ENCODE peak calls at places on chromosomes 2 and 18, in nine cellular contexts. One of them, this sample, is unnamed.

GRCh38 chr2:118622931-118623330 is 224.5 kb downstream of the EN1 start:
- DNase-seq in mucosa of gallbladder: no peak
- DNase-seq in HTR-8/SVneo: no peak
- DNase-seq in PC-9: no peak
- DNase-seq in RKO: no peak
- DNase-seq in Caki2: no peak
- DNase-seq in NCI-H1048: no peak
- DNase-seq in midbrain: no peak
- DNase-seq in retina: no peak
- DNase-seq in this sample: no peak

GRCh38 chr18:47752796-47753645 is 177.4 kb downstream of the SMAD2 start:
- DNase-seq in mucosa of gallbladder: peak
- DNase-seq in PC-9: no peak
- DNase-seq in retina: no peak
- DNase-seq in NCI-H1048: no peak
- DNase-seq in Caki2: no peak
- DNase-seq in midbrain: no peak
- DNase-seq in HTR-8/SVneo: no peak
- DNase-seq in RKO: no peak
- DNase-seq in this sample: no peak

GRCh38 chr2:118830886-118831285 is 16.6 kb downstream of the EN1 start:
- DNase-seq in PC-9: no peak
- DNase-seq in midbrain: no peak
- DNase-seq in Caki2: no peak
- DNase-seq in retina: no peak
- DNase-seq in mucosa of gallbladder: no peak
- DNase-seq in HTR-8/SVneo: no peak
- DNase-seq in RKO: no peak
- DNase-seq in NCI-H1048: no peak
- DNase-seq in this sample: no peak

GRCh38 chr18:58024139-58024538 is 19.9 kb upstream of the NEDD4L start:
- DNase-seq in NCI-H1048: no peak
- DNase-seq in retina: no peak
- DNase-seq in RKO: no peak
- DNase-seq in HTR-8/SVneo: no peak
- DNase-seq in midbrain: no peak
- DNase-seq in mucosa of gallbladder: peak
- DNase-seq in Caki2: no peak
- DNase-seq in PC-9: no peak
- DNase-seq in this sample: no peak

GRCh38 chr2:149989447-149990063 is 402.0 kb upstream of the MMADHC start:
- DNase-seq in retina: no peak
- DNase-seq in NCI-H1048: no peak
- DNase-seq in mucosa of gallbladder: peak
- DNase-seq in PC-9: peak
- DNase-seq in RKO: no peak
- DNase-seq in midbrain: no peak
- DNase-seq in HTR-8/SVneo: peak
- DNase-seq in Caki2: peak
- DNase-seq in this sample: no peak

GRCh38 chr18:78406743-78407455 is 572.7 kb upstream of the SALL3 start:
- DNase-seq in midbrain: no peak
- DNase-seq in RKO: no peak
- DNase-seq in NCI-H1048: no peak
- DNase-seq in retina: no peak
- DNase-seq in mucosa of gallbladder: peak
- DNase-seq in PC-9: no peak
- DNase-seq in Caki2: no peak
- DNase-seq in HTR-8/SVneo: no peak
- DNase-seq in this sample: no peak

GRCh38 chr2:69518836-69519235 is 81.6 kb upstream of the NFU1 start:
- DNase-seq in PC-9: peak
- DNase-seq in RKO: no peak
- DNase-seq in midbrain: no peak
- DNase-seq in Caki2: no peak
- DNase-seq in mucosa of gallbladder: no peak
- DNase-seq in retina: no peak
- DNase-seq in NCI-H1048: no peak
- DNase-seq in HTR-8/SVneo: no peak
- DNase-seq in this sample: no peak

GRCh38 chr2:105721991-105722511 is 22.7 kb upstream of the NCK2 start:
- DNase-seq in RKO: no peak
- DNase-seq in Caki2: no peak
- DNase-seq in NCI-H1048: no peak
- DNase-seq in HTR-8/SVneo: no peak
- DNase-seq in mucosa of gallbladder: no peak
- DNase-seq in PC-9: no peak
- DNase-seq in retina: no peak
- DNase-seq in midbrain: no peak
- DNase-seq in this sample: no peak

GRCh38 chr2:79982445-79982844 is 322.1 kb downstream of the LRRTM1 start:
- DNase-seq in mucosa of gallbladder: no peak
- DNase-seq in NCI-H1048: no peak
- DNase-seq in HTR-8/SVneo: no peak
- DNase-seq in PC-9: no peak
- DNase-seq in midbrain: peak
- DNase-seq in RKO: peak
- DNase-seq in retina: no peak
- DNase-seq in Caki2: no peak
- DNase-seq in this sample: no peak

GRCh38 chr2:200171761-200172482 is 134.6 kb upstream of the SPATS2L start:
- DNase-seq in HTR-8/SVneo: no peak
- DNase-seq in mucosa of gallbladder: no peak
- DNase-seq in RKO: no peak
- DNase-seq in PC-9: no peak
- DNase-seq in retina: no peak
- DNase-seq in midbrain: no peak
- DNase-seq in NCI-H1048: no peak
- DNase-seq in Caki2: no peak
- DNase-seq in this sample: no peak

GRCh38 chr2:72220170-72220569 is 72.5 kb upstream of the CYP26B1 start:
- DNase-seq in RKO: peak
- DNase-seq in Caki2: no peak
- DNase-seq in NCI-H1048: no peak
- DNase-seq in retina: peak
- DNase-seq in midbrain: no peak
- DNase-seq in PC-9: no peak
- DNase-seq in HTR-8/SVneo: no peak
- DNase-seq in mucosa of gallbladder: no peak
- DNase-seq in this sample: no peak

GRCh38 chr2:8608411-8608954 is 73.4 kb upstream of the ID2 start:
- DNase-seq in retina: no peak
- DNase-seq in PC-9: no peak
- DNase-seq in HTR-8/SVneo: no peak
- DNase-seq in NCI-H1048: no peak
- DNase-seq in midbrain: no peak
- DNase-seq in RKO: no peak
- DNase-seq in Caki2: no peak
- DNase-seq in mucosa of gallbladder: no peak
- DNase-seq in this sample: no peak

GRCh38 chr2:220641137-220641536 is 931.0 kb downstream of the EPHA4 start:
- DNase-seq in retina: no peak
- DNase-seq in Caki2: no peak
- DNase-seq in midbrain: no peak
- DNase-seq in NCI-H1048: no peak
- DNase-seq in HTR-8/SVneo: no peak
- DNase-seq in RKO: no peak
- DNase-seq in mucosa of gallbladder: no peak
- DNase-seq in PC-9: no peak
- DNase-seq in this sample: no peak

GRCh38 chr2:217743407-217743806 is 259.4 kb downstream of the TNS1 start:
- DNase-seq in HTR-8/SVneo: no peak
- DNase-seq in NCI-H1048: no peak
- DNase-seq in retina: no peak
- DNase-seq in PC-9: no peak
- DNase-seq in RKO: no peak
- DNase-seq in midbrain: no peak
- DNase-seq in Caki2: no peak
- DNase-seq in mucosa of gallbladder: no peak
- DNase-seq in this sample: no peak

GRCh38 chr18:11468120-11468519 is 141.3 kb upstream of the SLC35G4 start:
- DNase-seq in mucosa of gallbladder: no peak
- DNase-seq in NCI-H1048: no peak
- DNase-seq in midbrain: no peak
- DNase-seq in Caki2: no peak
- DNase-seq in HTR-8/SVneo: no peak
- DNase-seq in RKO: no peak
- DNase-seq in PC-9: no peak
- DNase-seq in retina: no peak
- DNase-seq in this sample: no peak

GRCh38 chr2:28471214-28471613 is 24.6 kb upstream of the PLB1 start:
- DNase-seq in midbrain: no peak
- DNase-seq in RKO: no peak
- DNase-seq in Caki2: no peak
- DNase-seq in retina: no peak
- DNase-seq in PC-9: no peak
- DNase-seq in HTR-8/SVneo: no peak
- DNase-seq in mucosa of gallbladder: no peak
- DNase-seq in NCI-H1048: no peak
- DNase-seq in this sample: no peak

GRCh38 chr2:223641062-223641461 is 38.9 kb upstream of the SCG2 start:
- DNase-seq in retina: no peak
- DNase-seq in Caki2: no peak
- DNase-seq in HTR-8/SVneo: peak
- DNase-seq in NCI-H1048: peak
- DNase-seq in RKO: no peak
- DNase-seq in midbrain: no peak
- DNase-seq in mucosa of gallbladder: no peak
- DNase-seq in PC-9: peak
- DNase-seq in this sample: no peak

GRCh38 chr2:75560022-75560767 is 544 bp downstream of the EVA1A start:
- DNase-seq in PC-9: peak
- DNase-seq in midbrain: no peak
- DNase-seq in Caki2: peak
- DNase-seq in mucosa of gallbladder: peak
- DNase-seq in NCI-H1048: no peak
- DNase-seq in retina: peak
- DNase-seq in RKO: no peak
- DNase-seq in HTR-8/SVneo: no peak
- DNase-seq in this sample: peak

GRCh38 chr2:222355860-222356259 is 57.1 kb upstream of the PAX3 start:
- DNase-seq in NCI-H1048: no peak
- DNase-seq in mucosa of gallbladder: no peak
- DNase-seq in retina: no peak
- DNase-seq in midbrain: no peak
- DNase-seq in HTR-8/SVneo: no peak
- DNase-seq in Caki2: no peak
- DNase-seq in RKO: no peak
- DNase-seq in PC-9: no peak
- DNase-seq in this sample: no peak

GRCh38 chr2:60499082-60499429 is 54.4 kb downstream of the BCL11A start:
- DNase-seq in retina: no peak
- DNase-seq in HTR-8/SVneo: no peak
- DNase-seq in RKO: no peak
- DNase-seq in Caki2: no peak
- DNase-seq in mucosa of gallbladder: no peak
- DNase-seq in NCI-H1048: no peak
- DNase-seq in PC-9: no peak
- DNase-seq in midbrain: no peak
- DNase-seq in this sample: no peak

GRCh38 chr2:100470898-100471514 is 724 bp downstream of the NMS start:
- DNase-seq in mucosa of gallbladder: peak
- DNase-seq in retina: peak
- DNase-seq in NCI-H1048: no peak
- DNase-seq in HTR-8/SVneo: peak
- DNase-seq in midbrain: no peak
- DNase-seq in PC-9: no peak
- DNase-seq in RKO: no peak
- DNase-seq in Caki2: no peak
- DNase-seq in this sample: no peak

GRCh38 chr18:6370410-6370809 is 44.3 kb downstream of the L3MBTL4 start:
- DNase-seq in mucosa of gallbladder: no peak
- DNase-seq in NCI-H1048: no peak
- DNase-seq in HTR-8/SVneo: no peak
- DNase-seq in retina: no peak
- DNase-seq in RKO: no peak
- DNase-seq in midbrain: no peak
- DNase-seq in PC-9: no peak
- DNase-seq in Caki2: no peak
- DNase-seq in this sample: no peak

GRCh38 chr2:54318810-54319209 is 62.8 kb upstream of the TSPYL6 start:
- DNase-seq in Caki2: no peak
- DNase-seq in NCI-H1048: no peak
- DNase-seq in retina: no peak
- DNase-seq in RKO: peak
- DNase-seq in midbrain: no peak
- DNase-seq in HTR-8/SVneo: no peak
- DNase-seq in PC-9: no peak
- DNase-seq in mucosa of gallbladder: no peak
- DNase-seq in this sample: no peak

GRCh38 chr2:172095905-172096660 is 6.6 kb downstream of the DLX2 start:
- DNase-seq in midbrain: no peak
- DNase-seq in Caki2: peak
- DNase-seq in PC-9: no peak
- DNase-seq in mucosa of gallbladder: no peak
- DNase-seq in NCI-H1048: no peak
- DNase-seq in retina: peak
- DNase-seq in RKO: no peak
- DNase-seq in HTR-8/SVneo: no peak
- DNase-seq in this sample: peak

GRCh38 chr2:12547771-12548170 is 169.0 kb upstream of the TRIB2 start:
- DNase-seq in mucosa of gallbladder: no peak
- DNase-seq in Caki2: no peak
- DNase-seq in PC-9: no peak
- DNase-seq in NCI-H1048: no peak
- DNase-seq in midbrain: no peak
- DNase-seq in retina: no peak
- DNase-seq in HTR-8/SVneo: no peak
- DNase-seq in RKO: no peak
- DNase-seq in this sample: no peak

GRCh38 chr2:238709324-238709723 is 138.6 kb upstream of the TWIST2 start:
- DNase-seq in midbrain: peak
- DNase-seq in mucosa of gallbladder: no peak
- DNase-seq in RKO: no peak
- DNase-seq in PC-9: no peak
- DNase-seq in HTR-8/SVneo: no peak
- DNase-seq in retina: no peak
- DNase-seq in Caki2: no peak
- DNase-seq in NCI-H1048: no peak
- DNase-seq in this sample: no peak

GRCh38 chr2:2060431-2060830 is 270.6 kb downstream of the MYT1L start:
- DNase-seq in PC-9: no peak
- DNase-seq in retina: no peak
- DNase-seq in RKO: no peak
- DNase-seq in Caki2: no peak
- DNase-seq in HTR-8/SVneo: no peak
- DNase-seq in mucosa of gallbladder: no peak
- DNase-seq in NCI-H1048: no peak
- DNase-seq in midbrain: no peak
- DNase-seq in this sample: no peak

GRCh38 chr2:85994897-85995647 is 106.3 kb upstream of the ST3GAL5 start:
- DNase-seq in RKO: no peak
- DNase-seq in mucosa of gallbladder: no peak
- DNase-seq in Caki2: no peak
- DNase-seq in PC-9: no peak
- DNase-seq in NCI-H1048: no peak
- DNase-seq in retina: no peak
- DNase-seq in midbrain: no peak
- DNase-seq in HTR-8/SVneo: no peak
- DNase-seq in this sample: no peak

GRCh38 chr18:76953186-76953982 is 131.0 kb downstream of the ZNF236 start:
- DNase-seq in retina: no peak
- DNase-seq in mucosa of gallbladder: peak
- DNase-seq in Caki2: no peak
- DNase-seq in NCI-H1048: no peak
- DNase-seq in RKO: no peak
- DNase-seq in PC-9: no peak
- DNase-seq in HTR-8/SVneo: no peak
- DNase-seq in midbrain: peak
- DNase-seq in this sample: no peak

GRCh38 chr2:43458002-43458628 is 137.7 kb downstream of the THADA start:
- DNase-seq in midbrain: no peak
- DNase-seq in HTR-8/SVneo: peak
- DNase-seq in NCI-H1048: no peak
- DNase-seq in retina: no peak
- DNase-seq in Caki2: peak
- DNase-seq in RKO: peak
- DNase-seq in mucosa of gallbladder: no peak
- DNase-seq in PC-9: peak
- DNase-seq in this sample: peak

GRCh38 chr2:163351966-163352365 is 383.8 kb downstream of the FIGN start:
- DNase-seq in retina: no peak
- DNase-seq in PC-9: no peak
- DNase-seq in mucosa of gallbladder: no peak
- DNase-seq in midbrain: no peak
- DNase-seq in RKO: no peak
- DNase-seq in NCI-H1048: no peak
- DNase-seq in Caki2: no peak
- DNase-seq in HTR-8/SVneo: no peak
- DNase-seq in this sample: no peak